ENCODE peak calls at places on chromosomes 3 and 15, in seven cellular contexts. Z is epithelial cell of proximal tubule, P is B cell, T is GM13977, A is spleen, L is ovary, V is cardiac fibroblast. F is an unnamed sample.

GRCh38 chr3:169710619-169711018 is 47.1 kb upstream of the MECOM start:
- DNase-seq in V (no peak), Z (no peak), A (no peak), T (no peak), P (no peak), L (no peak), F (no peak)

GRCh38 chr3:169090559-169090958 is 573.0 kb downstream of the MECOM start:
- DNase-seq in T (no peak), V (peak; percentile 48), Z (no peak), P (no peak), L (no peak), A (no peak), F (no peak)

GRCh38 chr3:112685435-112685834 is 44.5 kb upstream of the CCDC80 start:
- DNase-seq in P (no peak), T (no peak), A (no peak), L (no peak), Z (no peak), V (peak; percentile 55), F (peak; percentile 83)

GRCh38 chr3:45816544-45816943 is 20.2 kb upstream of the SLC6A20 start:
- DNase-seq in A (no peak), P (no peak), Z (no peak), V (peak; percentile 43), L (no peak), T (no peak), F (peak; percentile 39)

GRCh38 chr15:67670647-67671305 is 128.3 kb downstream of the MAP2K5 start:
- DNase-seq in L (no peak), P (no peak), A (no peak), T (no peak), V (peak; percentile 9), Z (no peak), F (peak; percentile 4)

GRCh38 chr15:52408823-52409222 is 113.2 kb upstream of the MYO5C start:
- DNase-seq in V (no peak), L (no peak), Z (no peak), A (no peak), T (peak; percentile 11), P (no peak), F (no peak)

GRCh38 chr3:127630811-127631714 is 2.1 kb downstream of the PODXL2 start:
- DNase-seq in T (no peak), Z (no peak), V (no peak), A (no peak), L (no peak), P (no peak), F (no peak)

GRCh38 chr3:101567528-101568317 is 6.1 kb downstream of the TRMT10C start:
- DNase-seq in A (no peak), V (no peak), L (no peak), T (no peak), P (no peak), Z (no peak), F (peak; percentile 51)

GRCh38 chr3:136955813-136956212 is 2.0 kb upstream of the IL20RB start:
- DNase-seq in A (no peak), V (peak; percentile 76), T (no peak), L (no peak), Z (peak; percentile 71), P (no peak), F (peak; percentile 96)

GRCh38 chr15:47184405-47185221 is 532.7 kb upstream of the SEMA6D start:
- DNase-seq in Z (no peak), A (peak; percentile 63), T (no peak), P (peak; percentile 16), L (no peak), V (peak; percentile 7), F (no peak)

GRCh38 chr3:141401584-141402475 is 33.5 kb downstream of the ZBTB38 start:
- DNase-seq in P (peak; percentile 86), V (peak; percentile 61), T (peak; percentile 79), Z (no peak), L (peak; percentile 44), A (peak; percentile 93), F (peak; percentile 41)

GRCh38 chr3:30614373-30614772 is 8.0 kb downstream of the TGFBR2 start:
- DNase-seq in T (no peak), Z (no peak), V (no peak), L (no peak), P (no peak), A (no peak), F (no peak)

GRCh38 chr3:8741581-8742355 is 8.2 kb downstream of the CAV3 start:
- DNase-seq in P (no peak), V (peak; percentile 84), A (no peak), T (no peak), L (peak; percentile 53), Z (no peak), F (peak; percentile 77)

GRCh38 chr15:40706121-40706520 is 11.1 kb downstream of the RAD51 start:
- DNase-seq in P (no peak), Z (no peak), V (no peak), L (no peak), T (no peak), A (no peak), F (no peak)

GRCh38 chr3:108283006-108283405 is 13.3 kb upstream of the HHLA2 start:
- DNase-seq in V (no peak), Z (peak; percentile 73), T (no peak), A (no peak), P (no peak), L (no peak), F (no peak)

GRCh38 chr3:14513566-14514322 is 26.4 kb downstream of the GRIP2 start:
- DNase-seq in A (peak; percentile 57), L (no peak), T (no peak), Z (no peak), P (no peak), V (no peak), F (no peak)

GRCh38 chr15:43505723-43506122 is 11.7 kb upstream of the MAP1A start:
- DNase-seq in A (no peak), P (no peak), V (peak; percentile 60), T (no peak), Z (no peak), L (no peak), F (peak; percentile 63)

GRCh38 chr3:193970773-193971206 is 165.2 kb upstream of the HES1 start:
- DNase-seq in V (no peak), Z (no peak), P (no peak), T (no peak), A (no peak), L (no peak), F (no peak)

GRCh38 chr15:39580117-39580629 is 706 bp upstream of the THBS1 start:
- DNase-seq in Z (peak; percentile 48), A (peak; percentile 95), L (peak; percentile 94), P (peak; percentile 59), T (peak; percentile 88), V (peak; percentile 98), F (peak; percentile 97)

GRCh38 chr15:39582286-39582976 is 1.6 kb downstream of the THBS1 start:
- DNase-seq in T (no peak), Z (no peak), A (no peak), L (peak; percentile 51), P (no peak), V (peak; percentile 82), F (peak; percentile 56)

GRCh38 chr15:39580630-39581500 is at the start of gene THBS1:
- DNase-seq in A (peak; percentile 87), Z (no peak), P (no peak), L (peak; percentile 93), T (no peak), V (peak; percentile 99), F (peak; percentile 94)

GRCh38 chr15:39582977-39583585 is 2.2 kb downstream of the THBS1 start:
- DNase-seq in A (no peak), P (no peak), L (no peak), V (no peak), Z (no peak), T (no peak), F (peak; percentile 13)

GRCh38 chr15:39581501-39582285 is 814 bp downstream of the THBS1 start:
- DNase-seq in Z (no peak), P (no peak), T (no peak), A (peak; percentile 77), L (peak; percentile 61), V (peak; percentile 79), F (peak; percentile 52)
- TF ChIP-seq CTCF in Z (peak; percentile 71), P (no peak), T (no peak), A (no peak), L (no peak), V (peak; percentile 59), F (peak; percentile 51)

DNA sequence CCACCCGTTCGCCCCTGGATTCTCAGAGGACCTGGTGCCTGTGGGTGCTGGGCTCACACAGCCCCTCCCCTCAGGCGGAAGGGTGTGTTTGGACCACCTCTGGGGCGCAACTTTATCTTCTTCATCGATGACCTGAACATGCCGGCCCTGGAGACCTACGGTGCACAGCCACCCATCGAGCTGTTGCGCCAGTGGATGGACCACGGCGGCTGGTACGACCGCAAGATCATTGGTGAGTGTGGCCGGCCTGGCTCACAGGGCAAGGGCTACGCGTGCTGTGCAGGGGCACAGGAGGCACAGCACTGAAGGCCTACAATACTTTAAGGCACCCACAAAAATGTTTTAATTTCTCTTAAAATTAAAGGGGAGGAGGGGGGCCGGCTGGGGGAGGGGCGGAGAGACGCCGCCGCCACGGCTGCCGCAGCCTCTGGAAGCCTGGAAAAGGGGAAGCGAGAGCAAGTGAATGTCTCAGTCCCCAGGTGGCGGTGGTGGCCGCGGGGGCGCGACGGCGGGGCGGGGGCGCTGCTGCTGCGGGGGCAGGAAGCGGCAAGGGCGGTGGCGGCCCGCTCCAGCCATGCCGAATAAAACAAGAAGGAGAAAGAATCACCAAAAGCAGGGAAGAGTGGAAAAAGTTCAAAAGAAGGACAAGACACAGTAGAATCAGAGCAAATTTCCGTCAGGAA is 56.8 kb downstream of the DNAH1 start:
- DNase-seq in P (peak; percentile 88), Z (no peak), A (peak; percentile 89), V (no peak), T (no peak), L (no peak), F (no peak)
- TF ChIP-seq CTCF in P (no peak), Z (no peak), A (no peak), V (no peak), T (no peak), L (no peak), F (no peak)

DNA sequence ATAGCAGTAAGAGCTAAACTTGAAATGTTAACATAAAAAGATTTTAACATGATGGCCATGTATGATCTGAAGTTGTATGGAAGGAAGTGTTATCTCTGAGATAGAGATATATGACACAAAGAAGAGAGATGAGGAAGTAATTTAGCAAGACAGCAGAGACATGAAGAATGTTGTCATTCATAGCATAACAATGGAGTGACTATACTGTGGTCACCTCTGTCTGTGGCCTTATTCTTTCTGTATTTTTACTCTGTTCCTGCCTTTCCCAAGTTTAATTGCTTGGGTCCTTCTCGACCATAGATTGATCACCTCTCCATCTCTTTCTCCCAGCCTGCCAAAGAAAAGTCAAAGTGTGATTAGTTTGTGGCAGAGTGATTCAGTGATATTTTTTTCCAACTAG is 711.8 kb downstream of the CADM2 start:
- DNase-seq in V (no peak), L (no peak), T (no peak), Z (no peak), A (no peak), P (no peak), F (no peak)
- TF ChIP-seq CTCF in V (no peak), L (no peak), T (no peak), Z (no peak), A (no peak), P (no peak), F (no peak)

GRCh38 chr15:50857763-50858162 is 50.7 kb upstream of the AP4E1 start:
- DNase-seq in P (no peak), Z (no peak), A (no peak), L (no peak), T (no peak), V (no peak), F (no peak)

GRCh38 chr15:50860824-50861223 is 47.7 kb upstream of the AP4E1 start:
- DNase-seq in T (no peak), A (no peak), L (no peak), P (no peak), V (no peak), Z (no peak), F (no peak)

GRCh38 chr15:50850003-50850402 is 58.5 kb upstream of the AP4E1 start:
- DNase-seq in T (no peak), A (no peak), P (no peak), Z (no peak), L (no peak), V (no peak), F (no peak)

GRCh38 chr15:50854594-50855490 is 53.6 kb upstream of the AP4E1 start:
- DNase-seq in P (peak; percentile 17), V (no peak), L (no peak), Z (peak; percentile 32), T (peak; percentile 50), A (no peak), F (peak; percentile 68)
- TF ChIP-seq CTCF in P (no peak), V (no peak), L (no peak), Z (no peak), T (no peak), A (no peak), F (no peak)

F was measured in fibroblast of villous mesenchyme.